ENCODE peak calls at places on chromosome 4, in six cellular contexts. R is tibial nerve, V is stomach, U is left lung, S is K562, K is right lobe of liver. A is an unnamed sample. For H3K4me1 and H3K36me3, the result is how much of the 10 kb centered on the place peaks cover.

GRCh38 chr4:39259571-39260330 is 77.4 kb downstream of the WDR19 start:
- DNase-seq in R (no peak), S (no peak), U (no peak), V (no peak), K (no peak), A (no peak)

GRCh38 chr4:174626310-174627022 is 104.2 kb upstream of the HPGD start:
- DNase-seq in U (no peak), S (no peak), V (no peak), K (no peak), R (no peak), A (no peak)

GRCh38 chr4:108492816-108493595 is 127.4 kb upstream of the RPL34 start:
- DNase-seq in V (no peak), R (no peak), S (no peak), U (no peak), K (no peak), A (no peak)

GRCh38 chr4:67436742-67437141 is 108.6 kb downstream of the CENPC start:
- DNase-seq in K (no peak), S (no peak), R (no peak), V (no peak), U (no peak), A (no peak)

GRCh38 chr4:25031077-25031606 is 396 bp upstream of the LGI2 start:
- DNase-seq in K (no peak), U (no peak), R (no peak), V (no peak), S (no peak), A (no peak)

GRCh38 chr4:120841580-120841979 is 80.9 kb downstream of the PRDM5 start:
- DNase-seq in K (no peak), R (no peak), S (no peak), U (no peak), V (no peak), A (no peak)

GRCh38 chr4:4260185-4260751 is 12.2 kb upstream of the TMEM128 start:
- DNase-seq in S (no peak), U (no peak), V (no peak), R (no peak), K (no peak), A (no peak)

GRCh38 chr4:137905930-137906329 is 336.2 kb downstream of the SLC7A11 start:
- DNase-seq in U (no peak), S (no peak), R (no peak), V (no peak), K (no peak), A (no peak)

GRCh38 chr4:88211473-88212252 is 53.2 kb upstream of the ABCG2 start:
- DNase-seq in S (peak), R (peak), U (no peak), K (no peak), V (peak), A (peak)

GRCh38 chr4:132063829-132064228 is 1085.3 kb upstream of the PCDH10 start:
- DNase-seq in K (no peak), S (no peak), V (no peak), U (no peak), R (no peak), A (no peak)

GRCh38 chr4:37132351-37132989 is 112.1 kb upstream of the NWD2 start:
- DNase-seq in R (no peak), U (no peak), K (no peak), S (peak), V (no peak), A (no peak)

GRCh38 chr4:87570290-87570689 is 38.0 kb upstream of the DSPP start:
- DNase-seq in R (no peak), U (no peak), V (no peak), S (no peak), K (no peak), A (no peak)

GRCh38 chr4:79764118-79764517 is 308.9 kb downstream of the ANTXR2 start:
- DNase-seq in U (no peak), S (no peak), R (no peak), V (no peak), K (no peak), A (no peak)

GRCh38 chr4:152188801-152189200 is 347.1 kb downstream of the FBXW7 start:
- DNase-seq in S (no peak), U (no peak), V (no peak), K (no peak), R (no peak), A (no peak)

GRCh38 chr4:128658214-128658621 is 151.3 kb upstream of the JADE1 start:
- DNase-seq in S (no peak), K (no peak), R (no peak), V (no peak), U (no peak), A (no peak)
- H3K4me3 ChIP-seq in S (no peak), K (no peak), R (no peak), V (no peak), U (no peak), A (no peak)

DNA sequence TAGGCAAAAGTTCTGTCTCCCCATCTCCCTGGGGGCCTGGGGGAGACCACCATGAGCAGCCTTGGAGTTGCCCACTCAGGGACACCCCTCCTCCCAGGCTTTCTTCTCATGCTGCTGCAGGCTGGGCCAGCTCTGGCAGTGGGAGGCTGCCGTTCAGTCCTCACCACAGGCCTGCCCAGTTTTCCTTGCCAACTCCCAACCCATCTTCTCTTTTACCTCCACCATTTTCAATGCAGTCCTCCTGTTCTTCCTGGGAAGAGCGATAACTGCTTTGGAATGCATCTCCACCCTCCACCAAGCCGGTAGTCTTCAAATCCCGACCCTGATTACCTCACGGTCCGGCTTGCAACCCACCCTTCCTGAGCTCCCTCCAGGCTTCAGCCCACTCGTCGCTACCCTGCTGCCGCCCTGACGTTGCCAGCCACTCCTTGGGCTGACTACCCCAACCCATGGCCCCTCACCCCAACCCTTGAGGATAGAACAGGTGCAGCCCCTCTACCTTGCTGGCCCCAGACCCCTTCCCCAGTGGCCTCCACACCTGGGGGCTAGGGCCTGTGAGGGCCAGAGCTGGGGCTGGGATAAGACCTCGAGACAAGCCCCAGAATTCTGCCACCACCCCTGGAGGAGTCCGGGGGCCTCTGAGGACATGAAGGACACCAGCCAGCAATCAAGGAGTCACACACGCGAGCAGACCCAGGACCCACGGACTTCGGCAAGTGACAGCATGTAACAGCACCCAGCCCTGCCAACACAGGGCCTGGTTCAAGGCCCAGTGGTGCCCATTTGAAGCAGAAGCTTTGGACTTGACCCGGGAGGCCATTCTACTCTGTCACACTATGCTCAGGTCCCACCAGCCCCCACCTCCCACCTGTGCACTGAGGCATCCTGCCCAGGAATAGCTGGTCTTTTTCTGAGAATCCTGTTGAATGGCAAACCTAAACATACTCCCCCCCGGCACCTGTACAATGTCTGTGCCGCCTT is 9.2 kb downstream of the WDR1 start:
- DNase-seq in S (no peak), K (no peak), U (no peak), R (no peak), V (no peak), A (no peak)
- H3K4me1 ChIP-seq in S (under half), K (under half), U (half or more), R (half or more), V (half or more), A (half or more)

DNA sequence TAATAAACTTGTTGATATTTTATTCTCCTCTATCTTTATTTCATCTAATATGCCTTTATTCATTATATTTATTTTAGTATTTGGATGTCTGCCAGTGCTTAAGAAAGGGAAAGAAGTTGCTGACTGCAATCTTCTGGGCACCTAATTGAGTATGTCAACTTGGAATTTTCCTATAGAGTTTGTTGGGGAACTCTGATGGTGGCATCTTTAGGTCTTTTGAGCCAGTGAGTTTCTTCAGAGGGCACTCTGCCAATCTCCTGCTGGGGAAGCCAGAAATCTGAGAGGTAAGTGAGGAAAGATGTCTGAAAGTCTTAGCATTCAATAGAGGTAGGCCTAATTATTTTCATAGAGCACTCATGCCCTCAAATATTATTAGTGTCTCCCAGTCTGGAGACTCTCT is 475.0 kb downstream of the GABRG1 start:
- DNase-seq in U (no peak), R (no peak), K (no peak), S (no peak), V (no peak), A (no peak)
- H3K36me3 ChIP-seq in U (under half), R (under half), K (under half), S (under half), V (under half), A (under half)

GRCh38 chr4:26285272-26285671 is 35.5 kb upstream of the RBPJ start:
- DNase-seq in R (no peak), K (no peak), V (no peak), S (no peak), U (no peak), A (no peak)

GRCh38 chr4:26289421-26289820 is 31.4 kb upstream of the RBPJ start:
- DNase-seq in U (no peak), V (no peak), K (no peak), S (no peak), R (no peak), A (no peak)

GRCh38 chr4:26290276-26290675 is 30.5 kb upstream of the RBPJ start:
- DNase-seq in R (no peak), U (no peak), S (no peak), K (no peak), V (no peak), A (no peak)

GRCh38 chr4:26288308-26288982 is 32.4 kb upstream of the RBPJ start:
- DNase-seq in S (no peak), K (no peak), V (no peak), R (no peak), U (peak), A (no peak)

GRCh38 chr4:26287748-26288147 is 33.1 kb upstream of the RBPJ start:
- DNase-seq in V (no peak), S (no peak), K (no peak), U (no peak), R (no peak), A (no peak)
- H3K4me3 ChIP-seq in V (no peak), S (no peak), K (no peak), U (no peak), R (no peak), A (no peak)

GRCh38 chr4:2241410-2242353 is at the start of the genes HAUS3 and POLN:
- DNase-seq in R (peak), V (peak), S (peak), U (peak), K (peak), A (peak)
- H3K4me1 ChIP-seq in R (under half), V (half or more), S (under half), U (half or more), K (under half), A (under half)

GRCh38 chr4:10108818-10109783 is 7.5 kb downstream of the WDR1 start:
- DNase-seq in V (no peak), S (no peak), K (no peak), R (no peak), U (no peak), A (no peak)
- H3K36me3 ChIP-seq in V (half or more), S (half or more), K (under half), R (under half), U (under half), A (half or more)

A was measured in CD8-positive, alpha-beta T cell.